ENCODE peak calls at places on chromosomes 11 and 22, in ten cellular contexts. A is K562, D is transverse colon, C is suprapubic skin, B is sigmoid colon, X is SK-N-SH, J is GM12878, H is HepG2, Z is upper lobe of left lung, O is H1. N is an unnamed sample.

GRCh38 chr22:33300165-33300564 is 242.0 kb upstream of the SYN3 start:
- DNase-seq in A (no peak), D (no peak), C (no peak), B (no peak), X (no peak), J (peak; percentile 24), H (no peak), Z (no peak), O (no peak), N (no peak)

GRCh38 chr11:116910378-116910777 is 73.0 kb upstream of the APOA1 start:
- DNase-seq in A (no peak), D (no peak), C (no peak), B (no peak), X (no peak), J (no peak), H (no peak), Z (no peak), O (no peak), N (no peak)

GRCh38 chr11:68889948-68890446 is 13.6 kb downstream of the MRPL21 start:
- DNase-seq in A (peak; percentile 32), D (peak; percentile 30), C (peak; percentile 77), B (peak; percentile 78), X (peak; percentile 89), J (no peak), H (no peak), Z (peak; percentile 83), O (peak; percentile 57), N (no peak)

GRCh38 chr11:119210035-119210434 is 3.9 kb downstream of the CBL start:
- DNase-seq in A (peak; percentile 38), D (no peak), C (no peak), B (no peak), X (no peak), J (no peak), H (no peak), Z (no peak), O (no peak), N (no peak)

GRCh38 chr22:39291501-39291900 is 27.9 kb downstream of the RPL3 start:
- DNase-seq in A (no peak), D (no peak), C (no peak), B (no peak), X (no peak), J (no peak), H (no peak), Z (no peak), O (no peak), N (no peak)

GRCh38 chr11:2702771-2703486 is 3.1 kb upstream of the KCNQ1OT1 start:
- DNase-seq in A (no peak), D (no peak), C (peak; percentile 40), B (peak; percentile 48), X (no peak), J (no peak), H (no peak), Z (peak; percentile 70), O (no peak), N (no peak)

GRCh38 chr11:65422633-65423515 is at the start of gene NEAT1:
- DNase-seq in A (peak; percentile 96), D (peak; percentile 99), C (peak; percentile 99), B (peak; percentile 99), X (peak; percentile 85), J (no peak), H (peak; percentile 87), Z (peak; percentile 89), O (peak; percentile 57), N (peak; percentile 98)

GRCh38 chr11:124277809-124278208 is 21.6 kb downstream of the OR8G5 start:
- DNase-seq in A (no peak), D (no peak), C (no peak), B (no peak), X (no peak), J (no peak), H (no peak), Z (no peak), O (no peak), N (no peak)

GRCh38 chr11:130162733-130163132 is 3.2 kb downstream of the ST14 start:
- DNase-seq in A (no peak), D (peak; percentile 68), C (no peak), B (no peak), X (no peak), J (no peak), H (no peak), Z (no peak), O (no peak), N (no peak)

GRCh38 chr22:31040542-31041398 is 40.3 kb upstream of the SMTN start:
- DNase-seq in A (no peak), D (no peak), C (no peak), B (peak; percentile 67), X (no peak), J (no peak), H (no peak), Z (no peak), O (no peak), N (no peak)

GRCh38 chr22:31038686-31039085 is 42.4 kb upstream of the SMTN start:
- DNase-seq in A (no peak), D (no peak), C (no peak), B (no peak), X (no peak), J (no peak), H (no peak), Z (no peak), O (no peak), N (no peak)

GRCh38 chr22:31039393-31039792 is 41.7 kb upstream of the SMTN start:
- DNase-seq in A (no peak), D (peak; percentile 28), C (no peak), B (peak; percentile 86), X (no peak), J (no peak), H (peak; percentile 41), Z (no peak), O (no peak), N (no peak)

DNA sequence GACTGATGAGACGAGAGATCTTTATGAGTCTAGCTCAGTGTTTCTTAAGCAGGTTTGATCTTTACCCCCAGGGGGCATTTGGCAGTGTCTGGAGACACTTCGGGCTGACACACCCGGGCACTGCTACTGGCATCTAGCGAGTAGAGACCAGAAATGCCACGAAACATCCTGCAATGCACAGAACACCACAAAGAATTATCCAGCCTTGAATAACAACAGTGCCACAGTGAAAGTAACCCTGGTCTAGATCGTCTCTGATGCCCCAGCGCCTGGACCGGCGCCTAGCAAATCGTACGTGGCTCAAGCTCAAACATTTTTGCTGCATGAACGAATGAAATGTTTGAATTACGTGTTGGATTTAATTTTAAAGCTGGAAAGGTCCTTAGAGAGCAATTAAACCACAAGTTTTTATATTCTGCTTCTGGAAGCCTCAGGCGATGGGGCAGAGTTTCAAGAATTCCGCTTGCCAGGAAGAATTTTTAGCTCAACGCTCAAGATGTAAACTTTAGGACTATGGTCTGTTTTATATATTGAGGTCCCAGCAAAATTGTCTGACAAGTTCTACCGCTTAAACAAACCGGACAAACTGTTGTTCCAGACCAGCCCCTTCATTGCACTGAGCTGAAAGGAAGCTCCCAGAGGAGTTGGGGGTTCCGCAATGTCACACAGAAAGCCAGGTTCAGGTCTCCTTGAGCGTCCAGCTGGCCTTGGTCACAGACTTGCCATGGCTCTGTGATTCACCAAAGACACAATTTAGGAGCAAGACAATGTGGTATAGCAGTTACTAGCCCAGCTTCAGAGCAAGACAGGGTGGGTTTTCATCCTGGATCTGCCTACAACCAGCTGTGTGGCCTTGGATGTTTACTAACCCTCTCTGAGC is 44.2 kb upstream of the SMTN start:
- DNase-seq in A (no peak), D (peak; percentile 34), C (no peak), B (peak; percentile 90), X (no peak), J (no peak), H (no peak), Z (no peak), O (no peak), N (no peak)
- TF ChIP-seq CTCF in A (no peak), D (peak; percentile 16), C (no peak), B (peak; percentile 23), X (no peak), J (no peak), H (no peak), Z (no peak), O (no peak), N (no peak)

DNA sequence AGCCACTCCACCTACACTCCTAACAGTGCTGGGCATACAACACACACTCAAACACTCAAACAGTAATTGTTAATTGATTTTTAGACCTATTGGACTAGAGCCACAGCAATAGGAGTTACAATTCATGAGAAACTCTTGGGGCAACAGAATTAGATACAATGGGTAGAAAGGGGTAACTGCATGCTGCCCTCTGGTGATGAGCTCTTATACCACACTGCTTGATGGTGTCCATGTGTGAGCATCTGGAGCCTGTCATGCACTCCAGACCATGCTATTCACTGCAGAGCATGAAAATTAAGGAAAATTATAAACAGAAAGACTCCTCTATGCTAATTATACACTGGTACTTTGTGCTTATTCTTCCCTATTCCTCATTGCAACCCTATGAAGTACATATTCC is 975.5 kb upstream of the CCDC90B start:
- DNase-seq in A (no peak), D (no peak), C (no peak), B (no peak), X (peak; percentile 3), J (no peak), H (no peak), Z (no peak), O (peak; percentile 13), N (no peak)
- TF ChIP-seq EP300 in A (no peak), D (no peak), C (no peak), B (no peak), X (peak; percentile 22), J (no peak), H (no peak), Z (no peak), O (no peak), N (no peak)

GRCh38 chr22:20885557-20886323 is 26.9 kb downstream of the SNAP29 start:
- DNase-seq in A (peak; percentile 97), D (peak; percentile 90), C (peak; percentile 78), B (peak; percentile 89), X (peak; percentile 84), J (no peak), H (peak; percentile 85), Z (peak; percentile 70), O (peak; percentile 69), N (peak; percentile 83)
- TF ChIP-seq POLR2AphosphoS5 in A (no peak), D (peak; percentile 60), C (no peak), B (peak; percentile 32), X (no peak), J (no peak), H (no peak), Z (no peak), O (no peak), N (peak; percentile 4)

GRCh38 chr11:94445641-94446040 is 44.4 kb upstream of the GPR83 start:
- DNase-seq in A (no peak), D (no peak), C (no peak), B (no peak), X (no peak), J (no peak), H (no peak), Z (no peak), O (no peak), N (no peak)

GRCh38 chr11:94449437-94449836 is 44.2 kb downstream of the MRE11 start:
- DNase-seq in A (no peak), D (no peak), C (no peak), B (no peak), X (no peak), J (no peak), H (peak; percentile 83), Z (no peak), O (no peak), N (no peak)

GRCh38 chr11:94452988-94453387 is 40.7 kb downstream of the MRE11 start:
- DNase-seq in A (no peak), D (no peak), C (no peak), B (no peak), X (no peak), J (no peak), H (no peak), Z (no peak), O (no peak), N (no peak)

GRCh38 chr11:94450061-94450460 is 43.6 kb downstream of the MRE11 start:
- DNase-seq in A (no peak), D (no peak), C (no peak), B (no peak), X (no peak), J (no peak), H (no peak), Z (no peak), O (no peak), N (no peak)

GRCh38 chr11:94449029-94449428 is 44.6 kb downstream of the MRE11 start:
- DNase-seq in A (no peak), D (no peak), C (no peak), B (no peak), X (no peak), J (no peak), H (no peak), Z (no peak), O (no peak), N (no peak)
- TF ChIP-seq CTCF in A (no peak), D (no peak), C (no peak), B (no peak), X (no peak), J (no peak), H (no peak), Z (no peak), O (no peak), N (no peak)

N was measured in stomach.